ENCODE peak calls at places on chromosomes 11 and 22, in seven cellular contexts. One of them, this sample, is unnamed.

GRCh38 chr11:62443390-62444201 is 24.8 kb downstream of the SCGB1A1 start:
- DNase-seq in caudate nucleus: no peak
- DNase-seq in hepatocyte: no peak
- DNase-seq in stomach: no peak
- DNase-seq in astrocyte: no peak
- DNase-seq in right atrium auricular region: peak; percentile 85
- DNase-seq in adrenal gland: no peak
- DNase-seq in this sample: no peak

GRCh38 chr22:45771711-45772110 is 100.1 kb downstream of the ATXN10 start:
- DNase-seq in stomach: no peak
- DNase-seq in right atrium auricular region: no peak
- DNase-seq in astrocyte: no peak
- DNase-seq in adrenal gland: no peak
- DNase-seq in caudate nucleus: no peak
- DNase-seq in hepatocyte: no peak
- DNase-seq in this sample: no peak

GRCh38 chr11:61290905-61291690 is 4.0 kb downstream of the VWCE start:
- DNase-seq in right atrium auricular region: no peak
- DNase-seq in hepatocyte: no peak
- DNase-seq in caudate nucleus: no peak
- DNase-seq in adrenal gland: no peak
- DNase-seq in astrocyte: no peak
- DNase-seq in stomach: no peak
- DNase-seq in this sample: no peak

GRCh38 chr11:111045874-111046273 is 199.7 kb upstream of the POU2AF2 start:
- DNase-seq in right atrium auricular region: no peak
- DNase-seq in astrocyte: no peak
- DNase-seq in hepatocyte: no peak
- DNase-seq in caudate nucleus: no peak
- DNase-seq in stomach: no peak
- DNase-seq in adrenal gland: no peak
- DNase-seq in this sample: no peak

GRCh38 chr11:61966673-61967176 is 709 bp downstream of the FTH1 start:
- DNase-seq in hepatocyte: no peak
- DNase-seq in stomach: no peak
- DNase-seq in right atrium auricular region: no peak
- DNase-seq in adrenal gland: peak; percentile 69
- DNase-seq in astrocyte: no peak
- DNase-seq in caudate nucleus: no peak
- DNase-seq in this sample: no peak

GRCh38 chr11:79461144-79461543 is 20.3 kb upstream of the TENM4 start:
- DNase-seq in astrocyte: peak; percentile 44
- DNase-seq in right atrium auricular region: no peak
- DNase-seq in hepatocyte: peak; percentile 70
- DNase-seq in adrenal gland: peak; percentile 62
- DNase-seq in stomach: no peak
- DNase-seq in caudate nucleus: no peak
- DNase-seq in this sample: no peak

GRCh38 chr11:71451596-71452353 is 1.2 kb upstream of the NADSYN1 start:
- DNase-seq in astrocyte: no peak
- DNase-seq in adrenal gland: peak; percentile 76
- DNase-seq in right atrium auricular region: no peak
- DNase-seq in hepatocyte: peak; percentile 30
- DNase-seq in caudate nucleus: no peak
- DNase-seq in stomach: no peak
- DNase-seq in this sample: no peak

GRCh38 chr11:19432370-19433163 is 191.8 kb upstream of the E2F8 start:
- DNase-seq in caudate nucleus: no peak
- DNase-seq in right atrium auricular region: no peak
- DNase-seq in adrenal gland: no peak
- DNase-seq in astrocyte: peak; percentile 93
- DNase-seq in stomach: no peak
- DNase-seq in hepatocyte: no peak
- DNase-seq in this sample: no peak

GRCh38 chr22:28582806-28583205 is 96.8 kb downstream of the TTC28 start:
- DNase-seq in hepatocyte: no peak
- DNase-seq in stomach: no peak
- DNase-seq in right atrium auricular region: no peak
- DNase-seq in adrenal gland: no peak
- DNase-seq in caudate nucleus: no peak
- DNase-seq in astrocyte: peak; percentile 81
- DNase-seq in this sample: no peak

GRCh38 chr22:49302530-49302929 is 525.1 kb downstream of the BRD1 start:
- DNase-seq in hepatocyte: no peak
- DNase-seq in astrocyte: no peak
- DNase-seq in caudate nucleus: no peak
- DNase-seq in adrenal gland: peak; percentile 6
- DNase-seq in stomach: peak; percentile 11
- DNase-seq in right atrium auricular region: peak; percentile 23
- DNase-seq in this sample: no peak

GRCh38 chr22:41341990-41342389 is 39.8 kb upstream of the TEF start:
- DNase-seq in astrocyte: no peak
- DNase-seq in right atrium auricular region: no peak
- DNase-seq in caudate nucleus: no peak
- DNase-seq in stomach: no peak
- DNase-seq in adrenal gland: no peak
- DNase-seq in hepatocyte: no peak
- DNase-seq in this sample: no peak

GRCh38 chr11:46333129-46333947 is 13.9 kb upstream of the DGKZ start:
- DNase-seq in right atrium auricular region: no peak
- DNase-seq in adrenal gland: no peak
- DNase-seq in caudate nucleus: no peak
- DNase-seq in astrocyte: no peak
- DNase-seq in stomach: no peak
- DNase-seq in hepatocyte: no peak
- DNase-seq in this sample: no peak

GRCh38 chr11:65389294-65389980 is 3.0 kb downstream of the FRMD8 start:
- DNase-seq in astrocyte: no peak
- DNase-seq in caudate nucleus: no peak
- DNase-seq in stomach: no peak
- DNase-seq in adrenal gland: no peak
- DNase-seq in right atrium auricular region: no peak
- DNase-seq in hepatocyte: no peak
- DNase-seq in this sample: no peak
- H3K27ac ChIP-seq in astrocyte: peak overlapping the region; percentile 4
- H3K27ac ChIP-seq in caudate nucleus: no peak overlapping the region
- H3K27ac ChIP-seq in stomach: peak overlapping the region; percentile 52
- H3K27ac ChIP-seq in adrenal gland: peak overlapping the region; percentile 71
- H3K27ac ChIP-seq in right atrium auricular region: peak overlapping the region; percentile 72
- H3K27ac ChIP-seq in hepatocyte: no peak overlapping the region
- H3K27ac ChIP-seq in this sample: peak overlapping the region; percentile 46

GRCh38 chr22:22817468-22818201 is 70.0 kb upstream of the IGLL5 start:
- DNase-seq in stomach: no peak
- DNase-seq in right atrium auricular region: no peak
- DNase-seq in adrenal gland: no peak
- DNase-seq in astrocyte: no peak
- DNase-seq in hepatocyte: no peak
- DNase-seq in caudate nucleus: no peak
- DNase-seq in this sample: no peak

GRCh38 chr22:22816766-22817410 is 70.7 kb upstream of the IGLL5 start:
- DNase-seq in adrenal gland: no peak
- DNase-seq in astrocyte: no peak
- DNase-seq in right atrium auricular region: no peak
- DNase-seq in stomach: no peak
- DNase-seq in hepatocyte: no peak
- DNase-seq in caudate nucleus: no peak
- DNase-seq in this sample: no peak

GRCh38 chr22:22814666-22815396 is 72.8 kb upstream of the IGLL5 start:
- DNase-seq in adrenal gland: peak; percentile 21
- DNase-seq in right atrium auricular region: no peak
- DNase-seq in hepatocyte: no peak
- DNase-seq in stomach: no peak
- DNase-seq in caudate nucleus: no peak
- DNase-seq in astrocyte: no peak
- DNase-seq in this sample: no peak

GRCh38 chr22:22816171-22816514 is 71.5 kb upstream of the IGLL5 start:
- DNase-seq in caudate nucleus: no peak
- DNase-seq in adrenal gland: no peak
- DNase-seq in right atrium auricular region: no peak
- DNase-seq in astrocyte: no peak
- DNase-seq in stomach: no peak
- DNase-seq in hepatocyte: no peak
- DNase-seq in this sample: no peak

DNA sequence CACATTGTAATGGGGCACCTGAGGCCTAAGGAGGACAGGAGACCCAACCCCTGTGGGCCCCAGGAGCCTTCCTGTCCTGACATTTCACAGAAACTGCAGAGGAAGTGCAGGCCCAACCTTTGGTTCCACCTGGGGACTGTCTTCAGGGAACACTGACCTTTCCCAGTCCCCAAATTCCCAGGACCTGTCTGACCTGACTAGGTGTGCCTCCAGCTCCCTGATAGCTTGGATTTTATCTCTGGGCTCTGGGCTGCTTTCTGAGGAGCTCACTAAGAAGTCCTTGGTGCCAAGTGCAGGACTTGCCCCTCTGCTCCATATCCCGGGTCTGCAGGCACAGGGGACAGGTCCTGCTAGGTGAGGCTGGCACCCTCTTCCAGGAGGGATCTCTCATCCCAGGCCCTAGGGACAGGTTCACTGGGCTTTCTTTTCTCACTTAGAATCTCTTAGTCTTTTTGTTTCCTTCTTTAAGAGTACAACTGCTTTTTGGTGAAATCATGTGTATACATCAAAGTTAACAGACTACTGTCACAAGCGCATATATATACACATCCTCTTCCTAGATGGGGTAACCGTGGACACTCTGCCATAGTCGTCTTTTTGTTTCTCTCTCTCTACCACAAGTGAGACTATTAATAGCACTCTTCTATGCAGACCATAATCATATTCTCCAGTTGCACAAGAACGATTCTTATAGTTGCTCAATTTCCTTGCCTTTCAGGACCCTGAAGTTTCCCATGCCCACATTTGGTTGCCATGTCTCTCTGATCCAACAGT is 72.0 kb upstream of the IGLL5 start:
- DNase-seq in stomach: no peak
- DNase-seq in astrocyte: no peak
- DNase-seq in right atrium auricular region: no peak
- DNase-seq in hepatocyte: no peak
- DNase-seq in adrenal gland: no peak
- DNase-seq in caudate nucleus: no peak
- DNase-seq in this sample: no peak
- H3K27ac ChIP-seq in stomach: no peak overlapping the region
- H3K27ac ChIP-seq in astrocyte: no peak overlapping the region
- H3K27ac ChIP-seq in right atrium auricular region: no peak overlapping the region
- H3K27ac ChIP-seq in hepatocyte: no peak overlapping the region
- H3K27ac ChIP-seq in adrenal gland: no peak overlapping the region
- H3K27ac ChIP-seq in caudate nucleus: no peak overlapping the region
- H3K27ac ChIP-seq in this sample: no peak overlapping the region

GRCh38 chr11:72833792-72834501 is 19.7 kb downstream of the ATG16L2 start:
- DNase-seq in stomach: no peak
- DNase-seq in right atrium auricular region: peak; percentile 64
- DNase-seq in astrocyte: no peak
- DNase-seq in adrenal gland: no peak
- DNase-seq in caudate nucleus: no peak
- DNase-seq in hepatocyte: no peak
- DNase-seq in this sample: no peak
- H3K27ac ChIP-seq in stomach: peak overlapping the region; percentile 70
- H3K27ac ChIP-seq in right atrium auricular region: peak overlapping the region; percentile 95
- H3K27ac ChIP-seq in astrocyte: no peak overlapping the region
- H3K27ac ChIP-seq in adrenal gland: peak overlapping the region; percentile 82
- H3K27ac ChIP-seq in caudate nucleus: peak overlapping the region; percentile 85
- H3K27ac ChIP-seq in hepatocyte: peak overlapping the region; percentile 43
- H3K27ac ChIP-seq in this sample: peak overlapping the region; percentile 30

GRCh38 chr11:69921429-69922014 is 102.3 kb upstream of the FGF3 start:
- DNase-seq in astrocyte: no peak
- DNase-seq in stomach: no peak
- DNase-seq in adrenal gland: no peak
- DNase-seq in caudate nucleus: no peak
- DNase-seq in right atrium auricular region: no peak
- DNase-seq in hepatocyte: no peak
- DNase-seq in this sample: no peak
- H3K27ac ChIP-seq in astrocyte: no peak overlapping the region
- H3K27ac ChIP-seq in stomach: no peak overlapping the region
- H3K27ac ChIP-seq in adrenal gland: no peak overlapping the region
- H3K27ac ChIP-seq in caudate nucleus: no peak overlapping the region
- H3K27ac ChIP-seq in right atrium auricular region: peak overlapping the region; percentile 29
- H3K27ac ChIP-seq in hepatocyte: no peak overlapping the region
- H3K27ac ChIP-seq in this sample: no peak overlapping the region

GRCh38 chr11:120079750-120080610 is 57.9 kb downstream of the TRIM29 start:
- DNase-seq in stomach: peak; percentile 36
- DNase-seq in hepatocyte: no peak
- DNase-seq in right atrium auricular region: no peak
- DNase-seq in astrocyte: no peak
- DNase-seq in caudate nucleus: no peak
- DNase-seq in adrenal gland: peak; percentile 58
- DNase-seq in this sample: no peak
- H3K27ac ChIP-seq in stomach: no peak overlapping the region
- H3K27ac ChIP-seq in hepatocyte: no peak overlapping the region
- H3K27ac ChIP-seq in right atrium auricular region: no peak overlapping the region
- H3K27ac ChIP-seq in astrocyte: no peak overlapping the region
- H3K27ac ChIP-seq in caudate nucleus: peak overlapping the region; percentile 25
- H3K27ac ChIP-seq in adrenal gland: no peak overlapping the region
- H3K27ac ChIP-seq in this sample: peak overlapping the region; percentile 4

DNA sequence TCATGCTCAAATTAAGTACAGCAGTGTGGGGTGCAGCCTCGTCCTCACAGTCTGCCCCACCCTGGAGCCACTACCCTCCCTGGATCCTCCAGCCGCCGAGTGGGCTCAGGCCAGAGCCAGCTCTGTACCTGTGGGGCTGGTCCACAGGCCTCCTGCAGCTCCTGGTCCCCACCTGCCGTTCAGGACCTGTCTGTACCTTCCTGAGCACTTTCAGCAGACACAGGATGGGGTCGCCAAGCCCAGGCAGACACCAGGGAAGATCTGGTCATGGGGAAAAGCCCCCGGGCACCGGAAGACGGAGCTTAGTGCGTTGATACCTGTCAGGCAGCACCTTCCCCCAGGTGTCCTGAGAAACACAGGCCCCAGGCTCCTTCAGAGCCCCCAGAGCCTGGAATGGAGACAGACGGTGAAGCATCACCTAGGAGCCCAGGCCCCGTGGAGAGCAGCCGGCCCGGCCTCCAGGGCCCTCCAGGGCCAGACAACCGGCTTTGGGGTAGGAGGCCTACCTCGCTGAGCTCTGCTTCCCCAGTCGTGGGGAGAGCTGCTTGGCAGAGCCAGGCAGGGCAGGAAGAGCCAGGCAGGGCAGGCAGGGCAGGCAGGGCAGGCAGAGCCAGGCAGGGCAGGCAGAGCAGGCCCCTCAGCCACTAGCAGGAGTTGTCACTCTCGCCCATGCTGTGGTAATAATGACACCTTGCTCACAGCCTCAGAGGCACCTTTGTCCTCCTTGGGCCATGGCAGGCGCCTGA is 9.8 kb downstream of the TSPAN32 start:
- DNase-seq in astrocyte: no peak
- DNase-seq in hepatocyte: no peak
- DNase-seq in caudate nucleus: no peak
- DNase-seq in right atrium auricular region: no peak
- DNase-seq in stomach: no peak
- DNase-seq in adrenal gland: no peak
- DNase-seq in this sample: no peak
- H3K27ac ChIP-seq in astrocyte: no peak overlapping the region
- H3K27ac ChIP-seq in hepatocyte: no peak overlapping the region
- H3K27ac ChIP-seq in caudate nucleus: no peak overlapping the region
- H3K27ac ChIP-seq in right atrium auricular region: peak overlapping the region; percentile 92
- H3K27ac ChIP-seq in stomach: peak overlapping the region; percentile 81
- H3K27ac ChIP-seq in adrenal gland: no peak overlapping the region
- H3K27ac ChIP-seq in this sample: no peak overlapping the region